ENCODE peak calls at places on chromosomes 12 and 14, in nine cellular contexts. G, C, D, I, S, Q, T, W and M are unnamed samples.

GRCh38 chr14:59275668-59276067 is 87.2 kb downstream of the DAAM1 start:
- DNase-seq in C (no peak), I (no peak), W (no peak), G (peak), S (no peak), T (peak), D (peak), Q (peak), M (peak)

GRCh38 chr14:72173038-72173720 is 240.9 kb downstream of the RGS6 start:
- DNase-seq in G (no peak), Q (no peak), S (no peak), D (no peak), I (no peak), W (no peak), T (no peak), C (no peak), M (no peak)

GRCh38 chr12:78641837-78642423 is 222.6 kb upstream of the SYT1 start:
- DNase-seq in G (no peak), T (peak), C (no peak), W (no peak), S (no peak), D (no peak), I (no peak), Q (no peak), M (peak)

GRCh38 chr12:75623631-75624118 is 112.3 kb upstream of the KRR1 start:
- DNase-seq in S (no peak), D (peak), C (no peak), Q (peak), T (peak), W (no peak), G (no peak), I (no peak), M (peak)

GRCh38 chr12:132481345-132481744 is 8.6 kb upstream of the FBRSL1 start:
- DNase-seq in C (no peak), T (no peak), Q (no peak), S (no peak), G (no peak), W (no peak), I (no peak), D (no peak), M (no peak)

GRCh38 chr14:99758121-99758871 is 34.9 kb upstream of the EML1 start:
- DNase-seq in I (no peak), S (peak), C (peak), D (peak), Q (no peak), G (no peak), T (peak), W (no peak), M (peak)

GRCh38 chr12:2842948-2843347 is 8.1 kb upstream of the NRIP2 start:
- DNase-seq in I (no peak), W (no peak), Q (no peak), C (no peak), D (no peak), T (no peak), S (no peak), G (no peak), M (no peak)

GRCh38 chr12:6764011-6764828 is 1.9 kb upstream of the PTMS start:
- DNase-seq in Q (peak), G (peak), W (peak), C (peak), T (peak), S (peak), I (peak), D (peak), M (peak)

GRCh38 chr12:28184378-28184777 is 5.9 kb upstream of the CCDC91 start:
- DNase-seq in W (no peak), I (no peak), C (no peak), Q (no peak), T (no peak), D (no peak), G (no peak), S (no peak), M (no peak)

GRCh38 chr12:47020211-47020821 is 59.1 kb upstream of the PCED1B start:
- DNase-seq in D (no peak), I (no peak), C (no peak), G (no peak), T (no peak), S (no peak), Q (no peak), W (no peak), M (no peak)

GRCh38 chr14:85250369-85250768 is 279.6 kb upstream of the FLRT2 start:
- DNase-seq in I (no peak), T (peak), C (no peak), Q (no peak), S (no peak), W (no peak), D (no peak), G (no peak), M (no peak)

GRCh38 chr14:46063872-46064271 is 587.7 kb downstream of the RPL10L start:
- DNase-seq in W (no peak), D (no peak), Q (no peak), T (no peak), G (no peak), I (no peak), C (no peak), S (no peak), M (no peak)

GRCh38 chr14:68479247-68479646 is 313.6 kb downstream of the ZFP36L1 start:
- DNase-seq in T (peak), G (no peak), S (no peak), D (no peak), I (no peak), C (no peak), Q (no peak), W (no peak), M (peak)

GRCh38 chr12:1639538-1639937 is 10.5 kb downstream of the WNT5B start:
- DNase-seq in Q (no peak), G (no peak), T (no peak), C (no peak), S (no peak), W (no peak), D (no peak), I (no peak), M (no peak)

GRCh38 chr12:14111230-14111865 is 129.9 kb upstream of the GRIN2B start:
- DNase-seq in S (no peak), Q (peak), D (no peak), T (no peak), G (peak), C (no peak), I (no peak), W (no peak), M (no peak)

GRCh38 chr12:82182601-82183000 is 175.6 kb downstream of the CCDC59 start:
- DNase-seq in Q (no peak), W (no peak), T (no peak), G (no peak), D (peak), C (no peak), S (no peak), I (no peak), M (no peak)

GRCh38 chr12:123934016-123934620 is 38.5 kb downstream of the CCDC92 start:
- DNase-seq in D (no peak), C (no peak), Q (no peak), T (no peak), S (no peak), I (no peak), W (no peak), G (no peak), M (no peak)

GRCh38 chr14:38243696-38244250 is 12.1 kb downstream of the CLEC14A start:
- DNase-seq in D (no peak), W (no peak), G (no peak), C (peak), Q (no peak), I (no peak), T (no peak), S (no peak), M (no peak)

GRCh38 chr14:95741051-95741490 is 27.1 kb upstream of the TCL1A start:
- DNase-seq in W (no peak), I (no peak), G (no peak), Q (no peak), C (no peak), S (no peak), D (no peak), T (no peak), M (no peak)

GRCh38 chr14:20530771-20531571 is 25.6 kb downstream of the RNASE10 start:
- DNase-seq in C (no peak), D (peak), T (peak), G (peak), W (peak), Q (peak), I (peak), S (peak), M (peak)

GRCh38 chr14:92103363-92103762 is 3.0 kb downstream of the ATXN3 start:
- DNase-seq in I (no peak), D (no peak), T (no peak), S (no peak), G (no peak), W (no peak), C (no peak), Q (no peak), M (no peak)

GRCh38 chr14:87000071-87000470 is 992.9 kb downstream of the GALC start:
- DNase-seq in Q (no peak), D (no peak), C (no peak), W (no peak), G (no peak), I (no peak), S (no peak), T (no peak), M (no peak)

GRCh38 chr14:99026471-99026870 is 245.5 kb downstream of the BCL11B start:
- DNase-seq in I (no peak), G (no peak), C (no peak), T (no peak), W (no peak), D (no peak), S (no peak), Q (no peak), M (no peak)

DNA sequence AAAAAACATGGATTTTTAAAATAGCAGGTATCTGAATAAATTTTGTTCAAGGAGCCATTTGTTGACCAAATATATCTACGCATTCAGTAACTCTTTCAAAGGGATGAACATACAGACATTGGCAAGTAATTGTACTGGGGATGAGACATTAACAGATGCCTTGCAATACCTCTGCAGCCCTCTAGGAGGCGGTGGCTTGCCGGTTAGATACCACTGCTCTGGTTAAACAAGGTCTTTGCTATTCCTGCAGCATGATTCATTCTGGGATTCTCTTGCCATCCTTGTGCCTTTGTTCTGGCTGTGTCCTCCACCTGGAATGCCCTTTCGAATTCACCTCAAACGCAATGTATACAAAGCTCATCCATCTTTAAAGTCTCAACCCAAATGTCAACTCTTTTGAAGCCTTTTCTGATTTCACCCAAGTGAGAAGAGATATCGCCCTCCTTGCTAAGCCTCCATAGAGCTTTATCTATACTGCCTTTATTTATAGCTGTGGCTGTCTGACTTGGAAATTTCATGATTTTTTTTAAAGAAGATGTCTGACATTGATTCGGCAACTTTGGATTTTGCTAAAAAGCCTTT is 131.0 kb upstream of the SRRM4 start:
- DNase-seq in W (no peak), Q (peak), S (no peak), T (no peak), D (no peak), C (no peak), G (no peak), I (no peak), M (no peak)
- TF ChIP-seq CTCF in W (peak), Q (peak), S (no peak), T (peak), D (peak), C (peak), G (peak), I (no peak), M (peak)

DNA sequence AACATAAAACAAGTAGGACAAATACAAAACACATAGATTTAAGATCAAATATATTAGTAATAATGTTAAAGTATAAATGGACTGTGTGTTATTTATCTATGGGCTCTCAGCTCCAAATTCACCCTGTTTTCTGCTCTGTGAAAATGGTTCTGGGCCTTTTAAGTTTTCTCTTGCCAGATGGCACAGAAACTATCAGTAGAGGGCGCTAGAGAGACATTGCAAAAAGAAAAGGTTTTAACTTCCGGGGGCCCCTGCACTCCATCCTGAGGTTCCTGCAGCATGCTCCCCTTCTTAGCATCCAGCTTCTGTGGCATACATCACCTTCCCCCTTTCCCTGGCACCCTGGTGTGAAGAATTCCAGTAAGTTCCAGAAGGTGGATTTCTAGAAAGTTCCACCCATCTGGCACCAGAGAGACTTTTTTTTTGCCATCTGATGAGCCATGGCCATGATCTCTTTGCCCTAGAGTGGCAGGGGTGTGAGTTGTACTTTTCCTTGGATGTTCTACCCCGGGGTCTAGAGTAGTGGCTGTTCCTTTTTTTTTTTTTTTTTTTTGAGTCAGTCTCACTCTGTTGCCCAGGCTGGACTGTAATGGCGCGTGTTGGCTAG is 29.3 kb downstream of the ZCRB1 start:
- DNase-seq in S (no peak), C (no peak), T (peak), D (no peak), W (no peak), I (no peak), G (no peak), Q (no peak), M (no peak)
- TF ChIP-seq CTCF in S (no peak), C (peak), T (peak), D (peak), W (peak), I (no peak), G (peak), Q (peak), M (peak)

GRCh38 chr14:97788846-97789528 is 991.8 kb downstream of the VRK1 start:
- DNase-seq in Q (no peak), D (no peak), T (no peak), S (no peak), I (no peak), G (no peak), C (no peak), W (no peak), M (no peak)

GRCh38 chr14:97796511-97796910 is 999.3 kb downstream of the VRK1 start:
- DNase-seq in D (no peak), W (no peak), I (no peak), G (no peak), S (no peak), Q (no peak), T (no peak), C (no peak), M (no peak)

GRCh38 chr14:97788364-97788763 is 991.2 kb downstream of the VRK1 start:
- DNase-seq in T (no peak), Q (no peak), D (no peak), I (no peak), G (no peak), W (no peak), C (no peak), S (no peak), M (no peak)

GRCh38 chr14:97791072-97791471 is 993.9 kb downstream of the VRK1 start:
- DNase-seq in W (no peak), C (no peak), T (no peak), D (no peak), G (no peak), S (no peak), I (no peak), Q (no peak), M (no peak)

GRCh38 chr14:97791906-97792305 is 994.7 kb downstream of the VRK1 start:
- DNase-seq in W (no peak), G (no peak), S (no peak), C (no peak), Q (no peak), I (no peak), D (no peak), T (no peak), M (no peak)
- TF ChIP-seq CTCF in W (no peak), G (no peak), S (no peak), C (no peak), Q (no peak), I (no peak), D (no peak), T (no peak), M (no peak)

GRCh38 chr14:55749946-55750345 is 169.9 kb downstream of the KTN1 start:
- DNase-seq in S (no peak), I (no peak), T (no peak), Q (no peak), G (no peak), W (no peak), D (no peak), C (no peak), M (no peak)
- TF ChIP-seq CTCF in S (no peak), I (no peak), T (no peak), Q (no peak), G (no peak), W (no peak), D (no peak), C (no peak), M (no peak)

DNA sequence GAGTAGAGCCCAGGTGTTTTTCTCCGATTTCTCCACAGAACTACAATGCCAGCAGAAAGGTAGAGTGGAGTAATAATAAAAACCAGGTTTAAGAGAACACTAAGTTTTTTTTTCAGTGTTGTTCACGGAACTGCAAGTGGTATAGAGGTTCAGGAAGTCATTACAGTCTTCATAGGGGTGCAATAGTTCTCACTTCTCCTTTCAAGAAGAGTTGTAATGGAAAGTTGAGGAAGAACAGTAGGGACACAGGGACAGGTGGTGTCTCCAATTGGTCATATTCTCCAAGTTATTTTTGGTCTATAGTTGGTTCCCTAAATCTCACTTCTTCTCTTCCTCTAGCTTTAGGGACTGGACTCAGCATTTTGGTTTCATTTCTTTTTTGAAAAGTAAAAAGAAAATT is 894.0 kb downstream of the NRXN3 start:
- DNase-seq in Q (no peak), D (no peak), S (no peak), I (no peak), G (peak), T (no peak), W (no peak), C (no peak), M (no peak)
- TF ChIP-seq CTCF in Q (no peak), D (no peak), S (no peak), I (no peak), G (no peak), T (no peak), W (no peak), C (no peak), M (no peak)

DNA sequence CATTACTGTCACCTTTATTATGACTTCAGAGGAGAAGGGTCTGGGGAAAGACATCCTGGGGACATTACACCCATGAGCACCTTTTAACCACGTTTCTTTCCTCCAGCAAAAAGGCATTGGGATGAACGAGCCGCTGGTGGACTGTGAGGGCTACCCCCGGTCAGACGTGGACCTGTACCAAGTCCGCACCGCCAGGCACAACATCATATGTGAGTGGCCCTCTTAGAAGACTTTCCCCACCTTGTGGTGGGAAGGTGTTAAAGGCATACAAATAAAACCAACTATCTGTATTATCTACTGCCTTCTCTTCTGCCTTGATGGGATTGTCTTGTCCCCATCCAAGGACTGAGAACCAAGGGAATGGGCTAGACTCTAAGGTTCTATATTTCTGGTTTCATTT is 6.0 kb downstream of the PSMD9 start:
- DNase-seq in W (no peak), G (no peak), C (no peak), D (peak), T (peak), S (no peak), Q (peak), I (no peak), M (peak)
- TF ChIP-seq CTCF in W (peak), G (peak), C (peak), D (peak), T (peak), S (no peak), Q (peak), I (no peak), M (peak)

GRCh38 chr12:3962661-3963483 is 89.7 kb upstream of the PARP11 start:
- DNase-seq in T (peak), Q (no peak), C (no peak), D (no peak), W (no peak), S (no peak), I (peak), G (no peak), M (no peak)
- TF ChIP-seq CTCF in T (no peak), Q (no peak), C (no peak), D (no peak), W (no peak), S (no peak), I (peak), G (no peak), M (no peak)